ENCODE peak calls at places on chromosome 6, in eight cellular contexts. H is neural crest cell; K is foreskin fibroblast; C is mesothelial cell of epicardium; J is aorta; W is tibial artery; I is activated CD4-positive, alpha-beta T cell treated with anti-CD3 and anti-CD28 coated beads, Interleukin-2, amount 50 U/mL, for 1 hour; X is naive thymus-derived CD4-positive, alpha-beta T cell. Y is an unnamed sample.

GRCh38 chr6:33277663-33278391 is 904 bp downstream of the B3GALT4 start:
- DNase-seq in H (no peak), K (no peak), C (no peak), J (no peak), W (no peak), I (no peak), X (peak), Y (no peak)

GRCh38 chr6:57040011-57040410 is 6.5 kb upstream of the KIAA1586 start:
- DNase-seq in H (no peak), K (no peak), C (no peak), J (no peak), W (no peak), I (no peak), X (no peak), Y (no peak)

GRCh38 chr6:150992682-150993081 is 127.2 kb downstream of the MTHFD1L start:
- DNase-seq in H (no peak), K (peak), C (no peak), J (no peak), W (no peak), I (no peak), X (no peak), Y (no peak)

GRCh38 chr6:144688713-144689112 is 403.6 kb downstream of the UTRN start:
- DNase-seq in H (no peak), K (no peak), C (no peak), J (no peak), W (no peak), I (no peak), X (no peak), Y (no peak)

GRCh38 chr6:54891536-54891935 is 45.0 kb downstream of the FAM83B start:
- DNase-seq in H (no peak), K (no peak), C (no peak), J (no peak), W (no peak), I (no peak), X (no peak), Y (no peak)

GRCh38 chr6:119426619-119427018 is 77.1 kb upstream of the MAN1A1 start:
- DNase-seq in H (no peak), K (peak), C (no peak), J (no peak), W (no peak), I (no peak), X (no peak), Y (no peak)

GRCh38 chr6:145031001-145031400 is 704.3 kb downstream of the EPM2A start:
- DNase-seq in H (no peak), K (no peak), C (no peak), J (no peak), W (no peak), I (no peak), X (no peak), Y (no peak)

GRCh38 chr6:36964908-36965307 is 10.4 kb downstream of the PI16 start:
- DNase-seq in H (no peak), K (no peak), C (no peak), J (no peak), W (peak), I (no peak), X (no peak), Y (no peak)

GRCh38 chr6:106752641-106753040 is 123.3 kb downstream of the QRSL1 start:
- DNase-seq in H (no peak), K (no peak), C (no peak), J (no peak), W (no peak), I (no peak), X (no peak), Y (no peak)

GRCh38 chr6:80767808-80768207 is 661.3 kb downstream of the BCKDHB start:
- DNase-seq in H (no peak), K (peak), C (no peak), J (peak), W (peak), I (no peak), X (no peak), Y (no peak)

GRCh38 chr6:55980627-55981211 is 105.3 kb upstream of the BMP5 start:
- DNase-seq in H (peak), K (no peak), C (peak), J (no peak), W (no peak), I (no peak), X (no peak), Y (no peak)

GRCh38 chr6:44667226-44667625 is 279.7 kb downstream of the CDC5L start:
- DNase-seq in H (no peak), K (peak), C (no peak), J (no peak), W (no peak), I (no peak), X (no peak), Y (no peak)

GRCh38 chr6:17703256-17703694 is 3.5 kb downstream of the NUP153 start:
- DNase-seq in H (no peak), K (peak), C (no peak), J (no peak), W (no peak), I (no peak), X (peak), Y (no peak)

GRCh38 chr6:67237276-67237675 is 1397.8 kb upstream of the ADGRB3 start:
- DNase-seq in H (no peak), K (no peak), C (no peak), J (no peak), W (no peak), I (no peak), X (no peak), Y (no peak)

GRCh38 chr6:166006593-166007301 is 160.9 kb downstream of the TBXT start:
- DNase-seq in H (no peak), K (no peak), C (no peak), J (no peak), W (no peak), I (no peak), X (no peak), Y (no peak)

GRCh38 chr6:158002951-158003853 is 21.5 kb downstream of the SYNJ2 start:
- DNase-seq in H (no peak), K (peak), C (no peak), J (peak), W (peak), I (no peak), X (no peak), Y (no peak)

GRCh38 chr6:159608961-159609673 is 83.9 kb downstream of the SOD2 start:
- DNase-seq in H (no peak), K (peak), C (no peak), J (no peak), W (no peak), I (no peak), X (no peak), Y (no peak)

GRCh38 chr6:48775157-48775556 is 664.2 kb upstream of the PTCHD4 start:
- DNase-seq in H (no peak), K (no peak), C (no peak), J (no peak), W (no peak), I (no peak), X (no peak), Y (no peak)

GRCh38 chr6:130846507-130846906 is 19.3 kb downstream of the SMLR1 start:
- DNase-seq in H (no peak), K (no peak), C (no peak), J (no peak), W (no peak), I (no peak), X (no peak), Y (no peak)

GRCh38 chr6:168380956-168381605 is 59.9 kb upstream of the SMOC2 start:
- DNase-seq in H (no peak), K (no peak), C (no peak), J (no peak), W (peak), I (no peak), X (no peak), Y (no peak)

GRCh38 chr6:118980063-118980462 is 45.1 kb upstream of the MCM9 start:
- DNase-seq in H (no peak), K (peak), C (no peak), J (peak), W (no peak), I (no peak), X (no peak), Y (no peak)

GRCh38 chr6:42406296-42407280 is 45.1 kb downstream of the TRERF1 start:
- DNase-seq in H (no peak), K (no peak), C (no peak), J (no peak), W (no peak), I (no peak), X (no peak), Y (no peak)

GRCh38 chr6:34152042-34152524 is 6.2 kb upstream of the GRM4 start:
- DNase-seq in H (no peak), K (no peak), C (no peak), J (no peak), W (peak), I (no peak), X (no peak), Y (no peak)

GRCh38 chr6:107032051-107032450 is 4.1 kb downstream of the MTRES1 start:
- DNase-seq in H (no peak), K (peak), C (no peak), J (no peak), W (no peak), I (no peak), X (no peak), Y (no peak)

GRCh38 chr6:64083261-64083660 is 447.7 kb downstream of the PHF3 start:
- DNase-seq in H (no peak), K (no peak), C (no peak), J (no peak), W (no peak), I (no peak), X (no peak), Y (no peak)

GRCh38 chr6:131831392-131831791 is 23.6 kb downstream of the ENPP1 start:
- DNase-seq in H (no peak), K (peak), C (no peak), J (no peak), W (no peak), I (no peak), X (no peak), Y (no peak)

GRCh38 chr6:12233693-12234551 is 56.2 kb upstream of the EDN1 start:
- DNase-seq in H (peak), K (peak), C (no peak), J (no peak), W (no peak), I (peak), X (peak), Y (no peak)

GRCh38 chr6:3882865-3883264 is 33.7 kb downstream of the FAM50B start:
- DNase-seq in H (no peak), K (peak), C (no peak), J (no peak), W (no peak), I (no peak), X (no peak), Y (no peak)

GRCh38 chr6:447381-448165 is 56.0 kb downstream of the IRF4 start:
- DNase-seq in H (no peak), K (no peak), C (no peak), J (no peak), W (peak), I (peak), X (no peak), Y (no peak)

GRCh38 chr6:16403831-16404230 is 165.4 kb downstream of the GMPR start:
- DNase-seq in H (no peak), K (no peak), C (no peak), J (no peak), W (no peak), I (no peak), X (no peak), Y (no peak)

GRCh38 chr6:87139236-87139635 is 16.1 kb upstream of the ZNF292 start:
- DNase-seq in H (no peak), K (no peak), C (no peak), J (no peak), W (no peak), I (peak), X (peak), Y (no peak)

GRCh38 chr6:111789593-111789992 is 83.7 kb downstream of the FYN start:
- DNase-seq in H (no peak), K (peak), C (no peak), J (peak), W (no peak), I (no peak), X (no peak), Y (no peak)

GRCh38 chr6:79672631-79673065 is 41.5 kb downstream of the SH3BGRL2 start:
- DNase-seq in H (no peak), K (peak), C (no peak), J (no peak), W (no peak), I (no peak), X (peak), Y (no peak)

GRCh38 chr6:146408583-146408982 is 135.1 kb upstream of the RAB32 start:
- DNase-seq in H (no peak), K (no peak), C (no peak), J (no peak), W (no peak), I (no peak), X (no peak), Y (no peak)

GRCh38 chr6:17491416-17492142 is 98.2 kb downstream of the CAP2 start:
- DNase-seq in H (no peak), K (no peak), C (no peak), J (no peak), W (no peak), I (no peak), X (no peak), Y (no peak)

GRCh38 chr6:156883497-156884252 is 106.5 kb downstream of the ARID1B start:
- DNase-seq in H (no peak), K (no peak), C (no peak), J (no peak), W (no peak), I (no peak), X (peak), Y (no peak)

GRCh38 chr6:126767741-126768140 is 350.7 kb upstream of the RSPO3 start:
- DNase-seq in H (no peak), K (no peak), C (no peak), J (no peak), W (no peak), I (no peak), X (no peak), Y (no peak)

Y was measured in type B pancreatic cell.